ENCODE peak calls at places on chromosomes 1 and 21, in ten cellular contexts. W is stromal cell of bone marrow; P is M059J; F is HTR-8/SVneo; U is NCI-H510A; Z is stimulated activated naive CD4-positive, alpha-beta T cell; R is progenitor cell of endocrine pancreas; Q is stimulated activated CD8-positive, alpha-beta memory T cell treated with anti-CD3 and anti-CD28 coated beads, Interleukin-7, amount 100 ng/mL, for 1 hour; X is fibroblast of lung; H is hippocampal formation. C is an unnamed sample.

GRCh38 chr1:203701606-203702005 is 63.4 kb upstream of the LAX1 start:
- DNase-seq in H (no peak), X (no peak), R (no peak), Q (no peak), U (no peak), Z (no peak), F (no peak), P (no peak), W (no peak), C (peak; percentile 51)

GRCh38 chr1:27332536-27333281 is 9.1 kb upstream of the SYTL1 start:
- DNase-seq in R (peak; percentile 45), U (no peak), Z (no peak), X (no peak), F (peak; percentile 51), W (no peak), Q (peak; percentile 47), H (no peak), P (no peak), C (no peak)

GRCh38 chr1:177351361-177352108 is 180.8 kb downstream of the BRINP2 start:
- DNase-seq in F (no peak), Q (no peak), H (no peak), W (no peak), U (no peak), P (no peak), Z (no peak), R (no peak), X (no peak), C (no peak)

GRCh38 chr1:9652379-9653194 is 1.1 kb downstream of the PIK3CD start:
- DNase-seq in F (no peak), X (no peak), H (no peak), Q (peak; percentile 48), P (no peak), W (no peak), R (no peak), U (no peak), Z (peak; percentile 82), C (no peak)

GRCh38 chr1:177124578-177125278 is 39.8 kb downstream of the ASTN1 start:
- DNase-seq in Z (no peak), X (no peak), R (no peak), F (no peak), U (no peak), Q (no peak), H (no peak), W (no peak), P (no peak), C (no peak)

GRCh38 chr21:16912075-16912474 is 600.8 kb upstream of the CXADR start:
- DNase-seq in Z (no peak), F (peak; percentile 2), Q (no peak), H (no peak), U (no peak), P (peak; percentile 69), R (no peak), W (no peak), X (peak; percentile 85), C (peak; percentile 59)

GRCh38 chr1:30307182-30307581 is 416.2 kb downstream of the MATN1 start:
- DNase-seq in P (no peak), R (no peak), Q (no peak), H (no peak), F (no peak), U (no peak), Z (no peak), X (no peak), W (no peak), C (no peak)

GRCh38 chr1:1331068-1331965 is at the start of gene TAS1R3:
- DNase-seq in P (peak; percentile 22), Z (no peak), X (no peak), R (no peak), Q (no peak), F (no peak), H (no peak), U (peak; percentile 63), W (no peak), C (no peak)

C was measured in bronchial epithelial cell.